ENCODE peak calls at places on chromosomes 2 and 18, in six cellular contexts. One of them, this sample, is unnamed.

GRCh38 chr2:35783723-35784122 is 571.9 kb upstream of the CRIM1 start:
- ATAC-seq in DND-41: no peak
- ATAC-seq in A549: peak
- ATAC-seq in activated B cell treated with CpG ODN at 0.5 μM for 24 hours: no peak
- ATAC-seq in right lobe of liver: no peak
- ATAC-seq in heart left ventricle: no peak
- ATAC-seq in this sample: no peak

GRCh38 chr2:70440621-70441020 is 113.0 kb downstream of the TGFA start:
- ATAC-seq in DND-41: peak
- ATAC-seq in A549: no peak
- ATAC-seq in activated B cell treated with CpG ODN at 0.5 μM for 24 hours: no peak
- ATAC-seq in right lobe of liver: no peak
- ATAC-seq in heart left ventricle: no peak
- ATAC-seq in this sample: no peak

GRCh38 chr2:71452565-71452964 is 796 bp upstream of the DYSF start:
- ATAC-seq in DND-41: peak
- ATAC-seq in A549: peak
- ATAC-seq in activated B cell treated with CpG ODN at 0.5 μM for 24 hours: peak
- ATAC-seq in right lobe of liver: peak
- ATAC-seq in heart left ventricle: peak
- ATAC-seq in this sample: no peak

GRCh38 chr2:60042023-60042422 is 511.4 kb downstream of the BCL11A start:
- ATAC-seq in DND-41: no peak
- ATAC-seq in A549: no peak
- ATAC-seq in activated B cell treated with CpG ODN at 0.5 μM for 24 hours: no peak
- ATAC-seq in right lobe of liver: no peak
- ATAC-seq in heart left ventricle: peak
- ATAC-seq in this sample: no peak

GRCh38 chr2:25078171-25079049 is 36.5 kb downstream of the EFR3B start:
- ATAC-seq in DND-41: no peak
- ATAC-seq in A549: peak
- ATAC-seq in activated B cell treated with CpG ODN at 0.5 μM for 24 hours: no peak
- ATAC-seq in right lobe of liver: peak
- ATAC-seq in heart left ventricle: peak
- ATAC-seq in this sample: peak

GRCh38 chr2:205876127-205876526 is 193.8 kb downstream of the NRP2 start:
- ATAC-seq in DND-41: no peak
- ATAC-seq in A549: no peak
- ATAC-seq in activated B cell treated with CpG ODN at 0.5 μM for 24 hours: no peak
- ATAC-seq in right lobe of liver: no peak
- ATAC-seq in heart left ventricle: no peak
- ATAC-seq in this sample: no peak

GRCh38 chr2:112714836-112715631 is 5.8 kb upstream of the NT5DC4 start:
- ATAC-seq in DND-41: no peak
- ATAC-seq in A549: peak
- ATAC-seq in activated B cell treated with CpG ODN at 0.5 μM for 24 hours: no peak
- ATAC-seq in right lobe of liver: no peak
- ATAC-seq in heart left ventricle: no peak
- ATAC-seq in this sample: no peak

GRCh38 chr18:74896390-74896991 is 298.8 kb downstream of the ZNF407 start:
- ATAC-seq in DND-41: peak
- ATAC-seq in A549: peak
- ATAC-seq in activated B cell treated with CpG ODN at 0.5 μM for 24 hours: peak
- ATAC-seq in right lobe of liver: peak
- ATAC-seq in heart left ventricle: peak
- ATAC-seq in this sample: no peak

GRCh38 chr2:160387558-160388262 is 105.9 kb downstream of the RBMS1 start:
- ATAC-seq in DND-41: no peak
- ATAC-seq in A549: peak
- ATAC-seq in activated B cell treated with CpG ODN at 0.5 μM for 24 hours: no peak
- ATAC-seq in right lobe of liver: peak
- ATAC-seq in heart left ventricle: peak
- ATAC-seq in this sample: peak

DNA sequence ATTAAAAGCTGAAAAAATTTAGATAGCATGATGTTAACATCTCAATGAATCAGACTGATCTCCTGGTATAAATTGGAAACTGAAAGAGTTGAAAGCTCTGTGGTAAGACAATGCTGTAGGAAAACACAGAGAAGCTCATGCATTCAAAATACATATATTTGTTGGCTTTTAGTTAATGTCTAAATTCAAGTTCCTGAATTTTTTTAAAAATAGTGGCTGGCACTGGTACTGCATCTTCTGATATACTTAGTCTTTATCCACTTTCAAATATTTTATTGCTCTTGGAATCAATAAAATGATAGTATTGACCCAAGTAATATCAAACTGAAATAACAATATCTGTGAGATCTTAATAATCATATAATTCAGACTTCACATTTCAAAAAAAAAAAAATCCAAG is 151.4 kb upstream of the FIGN start:
- ATAC-seq in DND-41: no peak
- ATAC-seq in A549: no peak
- ATAC-seq in activated B cell treated with CpG ODN at 0.5 μM for 24 hours: no peak
- ATAC-seq in right lobe of liver: no peak
- ATAC-seq in heart left ventricle: no peak
- ATAC-seq in this sample: no peak
- TF ChIP-seq CTCF in DND-41: peak
- TF ChIP-seq CTCF in A549: no peak
- TF ChIP-seq CTCF in activated B cell treated with CpG ODN at 0.5 μM for 24 hours: no peak
- TF ChIP-seq CTCF in right lobe of liver: peak
- TF ChIP-seq CTCF in heart left ventricle: no peak
- TF ChIP-seq CTCF in this sample: no peak

DNA sequence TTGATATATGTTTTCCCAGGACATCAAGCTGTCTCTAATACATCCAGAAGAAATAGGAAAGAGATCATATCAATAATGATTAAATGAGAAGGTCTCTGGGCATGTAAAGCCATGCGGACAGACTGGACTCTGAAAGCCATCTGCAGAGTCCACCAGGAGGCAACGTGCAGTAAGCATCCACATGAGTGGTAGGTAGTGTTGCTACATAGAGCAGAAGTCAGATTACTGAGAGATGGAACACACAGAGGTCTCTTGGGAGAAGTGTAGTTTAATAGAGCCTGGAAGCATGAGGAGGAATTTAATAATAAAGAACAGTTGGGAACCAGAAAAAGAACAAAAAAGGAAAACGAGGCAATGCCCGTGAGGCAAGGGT is 758.1 kb upstream of the DDX18 start:
- ATAC-seq in DND-41: no peak
- ATAC-seq in A549: no peak
- ATAC-seq in activated B cell treated with CpG ODN at 0.5 μM for 24 hours: no peak
- ATAC-seq in right lobe of liver: no peak
- ATAC-seq in heart left ventricle: no peak
- ATAC-seq in this sample: no peak
- TF ChIP-seq CTCF in DND-41: no peak
- TF ChIP-seq CTCF in A549: no peak
- TF ChIP-seq CTCF in activated B cell treated with CpG ODN at 0.5 μM for 24 hours: no peak
- TF ChIP-seq CTCF in right lobe of liver: no peak
- TF ChIP-seq CTCF in heart left ventricle: no peak
- TF ChIP-seq CTCF in this sample: no peak

DNA sequence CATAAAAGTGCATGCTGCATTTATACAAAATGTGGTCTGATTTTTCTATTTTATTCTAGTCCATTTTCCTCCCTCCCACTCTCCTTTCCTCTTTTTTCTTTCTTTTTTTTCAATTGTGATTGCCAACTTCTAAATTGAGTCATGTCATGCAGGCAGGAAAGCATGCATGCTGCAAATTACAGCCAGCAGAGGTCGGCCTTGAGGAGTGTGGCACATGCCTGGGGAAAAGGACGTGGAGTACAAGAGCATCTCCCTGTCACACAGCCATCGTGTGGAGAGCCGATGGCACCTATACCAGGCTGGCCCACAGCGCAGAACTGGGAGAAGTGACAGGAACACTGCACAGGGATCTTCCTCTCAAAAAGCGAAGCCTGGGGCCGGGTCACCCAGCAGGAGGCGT is 17.8 kb downstream of the LCT start:
- ATAC-seq in DND-41: peak
- ATAC-seq in A549: peak
- ATAC-seq in activated B cell treated with CpG ODN at 0.5 μM for 24 hours: no peak
- ATAC-seq in right lobe of liver: no peak
- ATAC-seq in heart left ventricle: no peak
- ATAC-seq in this sample: no peak
- TF ChIP-seq CTCF in DND-41: peak
- TF ChIP-seq CTCF in A549: peak
- TF ChIP-seq CTCF in activated B cell treated with CpG ODN at 0.5 μM for 24 hours: no peak
- TF ChIP-seq CTCF in right lobe of liver: no peak
- TF ChIP-seq CTCF in heart left ventricle: no peak
- TF ChIP-seq CTCF in this sample: no peak

GRCh38 chr2:179614121-179614520 is 247.3 kb downstream of the ZNF385B start:
- ATAC-seq in DND-41: no peak
- ATAC-seq in A549: no peak
- ATAC-seq in activated B cell treated with CpG ODN at 0.5 μM for 24 hours: no peak
- ATAC-seq in right lobe of liver: no peak
- ATAC-seq in heart left ventricle: no peak
- ATAC-seq in this sample: no peak

GRCh38 chr2:179612108-179612507 is 249.3 kb downstream of the ZNF385B start:
- ATAC-seq in DND-41: no peak
- ATAC-seq in A549: no peak
- ATAC-seq in activated B cell treated with CpG ODN at 0.5 μM for 24 hours: no peak
- ATAC-seq in right lobe of liver: no peak
- ATAC-seq in heart left ventricle: no peak
- ATAC-seq in this sample: no peak

GRCh38 chr2:179612591-179613298 is 248.7 kb downstream of the ZNF385B start:
- ATAC-seq in DND-41: no peak
- ATAC-seq in A549: no peak
- ATAC-seq in activated B cell treated with CpG ODN at 0.5 μM for 24 hours: no peak
- ATAC-seq in right lobe of liver: no peak
- ATAC-seq in heart left ventricle: no peak
- ATAC-seq in this sample: no peak

GRCh38 chr2:179613299-179613651 is 248.1 kb downstream of the ZNF385B start:
- ATAC-seq in DND-41: no peak
- ATAC-seq in A549: no peak
- ATAC-seq in activated B cell treated with CpG ODN at 0.5 μM for 24 hours: no peak
- ATAC-seq in right lobe of liver: no peak
- ATAC-seq in heart left ventricle: no peak
- ATAC-seq in this sample: no peak

DNA sequence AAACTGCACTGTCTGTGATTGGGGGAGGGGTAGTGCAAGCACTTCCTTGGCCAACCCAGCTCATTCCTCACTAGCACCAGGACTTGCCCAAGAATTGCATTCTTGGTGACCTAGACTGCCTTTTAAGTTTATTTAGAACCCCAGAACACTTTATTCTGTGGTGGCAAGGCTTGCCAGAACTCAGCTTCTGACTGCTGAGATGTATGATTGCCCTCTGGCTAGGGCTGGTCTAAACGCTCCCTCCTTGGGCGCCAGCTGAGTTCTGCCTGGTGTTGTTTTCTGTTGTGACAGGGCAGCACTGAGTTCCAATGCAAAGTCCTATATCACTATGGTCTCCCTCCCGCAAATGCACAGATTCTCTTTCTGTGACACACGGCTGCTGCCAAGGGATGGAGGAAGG is 247.7 kb downstream of the ZNF385B start:
- ATAC-seq in DND-41: no peak
- ATAC-seq in A549: no peak
- ATAC-seq in activated B cell treated with CpG ODN at 0.5 μM for 24 hours: no peak
- ATAC-seq in right lobe of liver: no peak
- ATAC-seq in heart left ventricle: peak
- ATAC-seq in this sample: peak
- TF ChIP-seq CTCF in DND-41: no peak
- TF ChIP-seq CTCF in A549: no peak
- TF ChIP-seq CTCF in activated B cell treated with CpG ODN at 0.5 μM for 24 hours: no peak
- TF ChIP-seq CTCF in right lobe of liver: no peak
- TF ChIP-seq CTCF in heart left ventricle: no peak
- TF ChIP-seq CTCF in this sample: no peak

DNA sequence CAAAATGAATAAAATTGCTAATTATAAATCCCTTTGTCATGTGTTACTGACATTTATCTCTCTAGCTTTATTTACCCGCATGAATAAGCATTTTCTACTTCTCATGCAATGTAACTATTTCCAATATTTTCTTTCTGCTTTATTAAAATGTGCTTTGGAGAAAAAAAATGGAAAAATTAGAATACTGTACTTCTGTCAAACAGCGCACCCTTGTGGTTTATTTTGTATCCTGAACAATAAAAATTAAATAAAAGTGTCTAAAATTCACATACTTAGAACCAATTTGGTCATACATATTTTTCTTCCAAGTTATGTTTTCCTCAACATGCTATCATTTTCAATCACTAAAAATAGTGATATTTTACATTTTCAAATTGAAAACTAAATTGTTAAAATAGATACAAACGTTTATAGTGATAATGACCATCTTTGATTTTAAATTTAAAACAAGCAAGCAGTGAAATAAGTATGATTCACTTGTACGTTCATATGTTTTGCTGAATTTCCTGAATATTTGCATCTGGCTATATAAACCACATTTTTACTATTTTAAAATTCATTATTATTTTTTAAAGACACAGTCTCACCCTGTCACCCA is 95.8 kb upstream of the GRB14 start:
- ATAC-seq in DND-41: no peak
- ATAC-seq in A549: no peak
- ATAC-seq in activated B cell treated with CpG ODN at 0.5 μM for 24 hours: no peak
- ATAC-seq in right lobe of liver: no peak
- ATAC-seq in heart left ventricle: no peak
- ATAC-seq in this sample: no peak
- TF ChIP-seq CTCF in DND-41: peak
- TF ChIP-seq CTCF in A549: peak
- TF ChIP-seq CTCF in activated B cell treated with CpG ODN at 0.5 μM for 24 hours: no peak
- TF ChIP-seq CTCF in right lobe of liver: peak
- TF ChIP-seq CTCF in heart left ventricle: peak
- TF ChIP-seq CTCF in this sample: peak

This sample was measured in gastroesophageal sphincter.